ENCODE peak calls at places on chromosomes 13 and 19, in six cellular contexts. C, V, A, Y, H and D are unnamed samples.

GRCh38 chr19:43984687-43985000 is 656 bp downstream of the ZNF155 start:
- DNase-seq in C (no peak), V (no peak), A (no peak), Y (peak; percentile 41), H (no peak), D (no peak)

GRCh38 chr13:90493667-90494066 is 853.8 kb upstream of the MIR17HG start:
- DNase-seq in C (no peak), V (no peak), A (no peak), Y (no peak), H (no peak), D (no peak)

GRCh38 chr13:51148952-51149573 is 38.0 kb upstream of the C13orf42 start:
- DNase-seq in C (peak; percentile 34), V (no peak), A (no peak), Y (peak; percentile 69), H (no peak), D (peak; percentile 9)

GRCh38 chr13:65264066-65264465 is 1966.1 kb downstream of the PCDH9 start:
- DNase-seq in C (no peak), V (no peak), A (no peak), Y (no peak), H (no peak), D (no peak)

GRCh38 chr13:31242342-31242741 is 42.6 kb downstream of the B3GLCT start:
- DNase-seq in C (no peak), V (no peak), A (no peak), Y (no peak), H (no peak), D (no peak)

GRCh38 chr13:59038824-59039223 is 1124.9 kb downstream of the DIAPH3 start:
- DNase-seq in C (no peak), V (no peak), A (no peak), Y (no peak), H (no peak), D (no peak)

GRCh38 chr19:47309608-47310007 is at the start of gene C5AR1:
- DNase-seq in C (no peak), V (no peak), A (no peak), Y (no peak), H (no peak), D (no peak)

GRCh38 chr13:43229506-43229905 is 206.1 kb downstream of the DNAJC15 start:
- DNase-seq in C (no peak), V (no peak), A (no peak), Y (no peak), H (no peak), D (no peak)

GRCh38 chr19:4064551-4065260 is 2.0 kb downstream of the ZBTB7A start:
- DNase-seq in C (no peak), V (no peak), A (no peak), Y (peak; percentile 86), H (no peak), D (peak; percentile 69)

GRCh38 chr13:80196756-80197155 is 144.2 kb downstream of the SPRY2 start:
- DNase-seq in C (no peak), V (no peak), A (no peak), Y (no peak), H (no peak), D (no peak)

GRCh38 chr19:35636651-35637050 is 4.9 kb upstream of the ETV2 start:
- DNase-seq in C (no peak), V (no peak), A (no peak), Y (no peak), H (no peak), D (no peak)

GRCh38 chr19:39941615-39942507 is 7.4 kb upstream of the FCGBP start:
- DNase-seq in C (no peak), V (no peak), A (peak; percentile 82), Y (no peak), H (no peak), D (no peak)

GRCh38 chr13:79051472-79051871 is 354.6 kb downstream of the RBM26 start:
- DNase-seq in C (no peak), V (no peak), A (no peak), Y (no peak), H (no peak), D (no peak)

GRCh38 chr13:70310720-70311119 is 202.5 kb upstream of the KLHL1 start:
- DNase-seq in C (peak; percentile 26), V (no peak), A (no peak), Y (peak; percentile 48), H (peak; percentile 58), D (no peak)

GRCh38 chr13:24053505-24054251 is 106.8 kb upstream of the SPATA13 start:
- DNase-seq in C (peak; percentile 81), V (peak; percentile 40), A (peak; percentile 17), Y (peak; percentile 76), H (peak; percentile 67), D (peak; percentile 18)

GRCh38 chr19:3810708-3811355 is 24.7 kb upstream of the MATK start:
- DNase-seq in C (no peak), V (no peak), A (no peak), Y (no peak), H (no peak), D (no peak)

GRCh38 chr19:57583521-57584416 is at the start of gene ZIK1:
- DNase-seq in C (no peak), V (no peak), A (peak; percentile 61), Y (peak; percentile 97), H (peak; percentile 83), D (no peak)

GRCh38 chr13:46229251-46229650 is 17.5 kb downstream of the LRRC63 start:
- DNase-seq in C (no peak), V (no peak), A (no peak), Y (no peak), H (no peak), D (no peak)

GRCh38 chr19:18419699-18420460 is 682 bp downstream of the SSBP4 start:
- DNase-seq in C (no peak), V (no peak), A (no peak), Y (peak; percentile 79), H (peak; percentile 55), D (peak; percentile 54)

GRCh38 chr19:15701757-15702589 is 25.9 kb upstream of the OR10H2 start:
- DNase-seq in C (no peak), V (no peak), A (no peak), Y (no peak), H (peak; percentile 76), D (no peak)

GRCh38 chr13:95677564-95678386 is 836 bp downstream of the DNAJC3 start:
- DNase-seq in C (no peak), V (peak; percentile 6), A (no peak), Y (no peak), H (no peak), D (peak; percentile 18)

GRCh38 chr13:41216160-41216559 is 21.8 kb upstream of the KBTBD7 start:
- DNase-seq in C (no peak), V (no peak), A (no peak), Y (no peak), H (peak; percentile 16), D (no peak)

GRCh38 chr19:11881151-11881800 is 6.3 kb upstream of the ZNF69 start:
- DNase-seq in C (peak; percentile 23), V (no peak), A (peak; percentile 17), Y (peak; percentile 70), H (peak; percentile 49), D (peak; percentile 56)

GRCh38 chr13:62920181-62920580 is 1504.5 kb upstream of the PCDH20 start:
- DNase-seq in C (no peak), V (no peak), A (no peak), Y (no peak), H (no peak), D (no peak)

GRCh38 chr19:45211751-45212381 is 33.3 kb downstream of the BLOC1S3 start:
- DNase-seq in C (no peak), V (no peak), A (no peak), Y (peak; percentile 27), H (no peak), D (no peak)

GRCh38 chr13:86193281-86193680 is 394.1 kb upstream of the SLITRK6 start:
- DNase-seq in C (no peak), V (no peak), A (no peak), Y (no peak), H (no peak), D (no peak)

GRCh38 chr19:30340724-30341595 is 31.2 kb upstream of the ZNF536 start:
- DNase-seq in C (no peak), V (no peak), A (no peak), Y (peak; percentile 58), H (no peak), D (no peak)

GRCh38 chr13:20359335-20359734 is 127.2 kb upstream of the GJB6 start:
- DNase-seq in C (peak; percentile 6), V (peak; percentile 32), A (no peak), Y (no peak), H (peak; percentile 32), D (no peak)

GRCh38 chr13:33722216-33722900 is 95.6 kb upstream of the RFC3 start:
- DNase-seq in C (no peak), V (no peak), A (no peak), Y (no peak), H (no peak), D (no peak)

GRCh38 chr19:17843908-17844490 is 3.8 kb downstream of the JAK3 start:
- DNase-seq in C (no peak), V (no peak), A (no peak), Y (no peak), H (no peak), D (no peak)

GRCh38 chr13:68030152-68030809 is 800.1 kb upstream of the PCDH9 start:
- DNase-seq in C (no peak), V (no peak), A (peak; percentile 3), Y (no peak), H (no peak), D (no peak)

GRCh38 chr13:34886987-34887386 is 55.1 kb upstream of the NBEA start:
- DNase-seq in C (no peak), V (no peak), A (no peak), Y (no peak), H (no peak), D (no peak)

GRCh38 chr13:45209229-45209628 is 8.4 kb upstream of the KCTD4 start:
- DNase-seq in C (no peak), V (no peak), A (no peak), Y (no peak), H (no peak), D (no peak)
- TF ChIP-seq REST in C (no peak), V (no peak), A (no peak), Y (no peak), H (no peak), D (no peak)

GRCh38 chr13:110628477-110628793 is 13.1 kb downstream of the NAXD start:
- DNase-seq in C (no peak), V (no peak), A (no peak), Y (peak; percentile 84), H (no peak), D (no peak)
- TF ChIP-seq RAD21 in C (no peak), V (no peak), A (no peak), Y (no peak), H (no peak), D (no peak)

DNA sequence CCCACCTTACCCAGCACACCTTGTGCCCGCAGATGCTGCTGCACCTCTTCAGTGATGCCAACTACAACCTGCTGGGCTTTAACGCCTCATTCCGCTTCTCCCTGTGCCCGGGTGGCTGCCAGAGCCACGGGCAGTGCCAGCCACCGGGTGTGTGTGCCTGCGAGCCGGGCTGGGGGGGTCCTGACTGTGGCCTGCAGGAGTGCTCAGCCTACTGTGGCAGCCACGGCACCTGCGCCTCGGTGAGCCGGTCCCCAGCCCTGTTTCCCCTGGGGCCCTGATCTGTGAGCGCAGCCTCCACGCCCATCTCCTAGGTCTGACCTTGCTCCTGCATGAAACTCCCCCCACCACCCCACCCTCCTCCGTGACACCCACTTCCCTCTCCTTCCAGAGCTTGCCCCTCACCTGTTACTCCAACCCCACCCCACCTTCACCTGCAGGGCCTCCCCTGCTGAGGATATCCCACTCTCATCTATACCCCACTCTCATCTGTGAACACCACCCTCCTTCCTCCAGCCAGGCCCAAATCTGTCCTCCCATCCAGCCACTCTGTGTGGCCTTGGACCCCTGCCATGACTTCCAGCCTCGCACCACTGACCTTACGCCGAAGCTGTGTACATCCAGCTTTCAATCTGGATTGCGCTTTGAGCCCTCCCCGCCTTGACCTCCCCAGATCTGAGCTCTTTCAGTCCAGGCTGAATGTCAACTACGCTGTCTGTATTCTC is 8.7 kb downstream of the MEGF8 start:
- DNase-seq in C (no peak), V (no peak), A (no peak), Y (no peak), H (no peak), D (no peak)
- TF ChIP-seq REST in C (no peak), V (no peak), A (no peak), Y (no peak), H (no peak), D (no peak)

GRCh38 chr13:106867249-106867648 is 299.3 kb upstream of the ARGLU1 start:
- DNase-seq in C (no peak), V (no peak), A (no peak), Y (peak; percentile 19), H (no peak), D (no peak)
- TF ChIP-seq RAD21 in C (no peak), V (no peak), A (no peak), Y (no peak), H (no peak), D (no peak)